ENCODE peak calls at places on chromosomes 7 and 10, in seven cellular contexts. Q, J, R, K, F, L and E are unnamed samples.

GRCh38 chr7:93048136-93048930 is 69.4 kb downstream of the SAMD9 start:
- DNase-seq in K (peak; percentile 51), L (no peak), Q (no peak), J (no peak), R (peak; percentile 37), F (no peak), E (no peak)

GRCh38 chr10:116627386-116627933 is 6.7 kb downstream of the PNLIPRP2 start:
- DNase-seq in K (peak; percentile 37), Q (peak; percentile 29), F (no peak), L (peak; percentile 92), J (peak; percentile 88), R (peak; percentile 42), E (peak; percentile 75)

GRCh38 chr7:34073676-34074075 is 168.3 kb downstream of the BMPER start:
- DNase-seq in L (no peak), K (peak; percentile 40), F (no peak), Q (no peak), J (no peak), R (no peak), E (no peak)

GRCh38 chr10:73798087-73798486 is 12.7 kb downstream of the ZSWIM8 start:
- DNase-seq in Q (no peak), K (no peak), L (no peak), R (no peak), F (no peak), J (no peak), E (no peak)

GRCh38 chr10:17428096-17428615 is 26.2 kb downstream of the ST8SIA6 start:
- DNase-seq in F (no peak), K (no peak), J (peak; percentile 42), R (no peak), Q (no peak), L (no peak), E (no peak)

GRCh38 chr7:87875151-87876039 is 765 bp downstream of the SLC25A40 start:
- DNase-seq in J (peak; percentile 3), R (peak; percentile 9), F (peak; percentile 24), Q (no peak), L (peak; percentile 86), K (peak; percentile 32), E (no peak)

GRCh38 chr7:133061357-133061756 is 20.5 kb downstream of the CHCHD3 start:
- DNase-seq in Q (no peak), F (no peak), R (no peak), K (no peak), L (no peak), J (no peak), E (no peak)

GRCh38 chr10:11381023-11381422 is 230.4 kb downstream of the USP6NL start:
- DNase-seq in F (no peak), Q (no peak), L (no peak), K (peak; percentile 11), R (peak; percentile 22), J (no peak), E (no peak)

GRCh38 chr10:13915710-13916109 is 328.9 kb downstream of the PRPF18 start:
- DNase-seq in L (no peak), K (no peak), R (no peak), F (no peak), J (peak; percentile 51), Q (no peak), E (no peak)

GRCh38 chr7:152338553-152338952 is 97.2 kb downstream of the KMT2C start:
- DNase-seq in Q (no peak), R (no peak), K (no peak), J (no peak), L (no peak), F (no peak), E (no peak)

GRCh38 chr7:152333134-152333533 is 102.7 kb downstream of the KMT2C start:
- DNase-seq in Q (no peak), L (no peak), J (no peak), F (no peak), R (no peak), K (no peak), E (no peak)

GRCh38 chr7:152336754-152337368 is 98.9 kb downstream of the KMT2C start:
- DNase-seq in R (peak; percentile 66), Q (peak; percentile 39), F (peak; percentile 72), J (peak; percentile 71), K (peak; percentile 71), L (peak; percentile 51), E (peak; percentile 38)

GRCh38 chr7:152330827-152331226 is 105.0 kb downstream of the KMT2C start:
- DNase-seq in R (no peak), F (no peak), J (no peak), K (peak; percentile 46), L (no peak), Q (no peak), E (no peak)

GRCh38 chr7:152335900-152336571 is 99.8 kb downstream of the KMT2C start:
- DNase-seq in L (no peak), K (peak; percentile 9), R (no peak), J (no peak), Q (no peak), F (peak; percentile 74), E (no peak)
- H3K4me3 ChIP-seq in L (no peak overlapping the region), K (no peak overlapping the region), R (no peak overlapping the region), J (no peak overlapping the region), Q (no peak overlapping the region), F (peak overlapping the region; percentile 40), E (no peak overlapping the region)

DNA sequence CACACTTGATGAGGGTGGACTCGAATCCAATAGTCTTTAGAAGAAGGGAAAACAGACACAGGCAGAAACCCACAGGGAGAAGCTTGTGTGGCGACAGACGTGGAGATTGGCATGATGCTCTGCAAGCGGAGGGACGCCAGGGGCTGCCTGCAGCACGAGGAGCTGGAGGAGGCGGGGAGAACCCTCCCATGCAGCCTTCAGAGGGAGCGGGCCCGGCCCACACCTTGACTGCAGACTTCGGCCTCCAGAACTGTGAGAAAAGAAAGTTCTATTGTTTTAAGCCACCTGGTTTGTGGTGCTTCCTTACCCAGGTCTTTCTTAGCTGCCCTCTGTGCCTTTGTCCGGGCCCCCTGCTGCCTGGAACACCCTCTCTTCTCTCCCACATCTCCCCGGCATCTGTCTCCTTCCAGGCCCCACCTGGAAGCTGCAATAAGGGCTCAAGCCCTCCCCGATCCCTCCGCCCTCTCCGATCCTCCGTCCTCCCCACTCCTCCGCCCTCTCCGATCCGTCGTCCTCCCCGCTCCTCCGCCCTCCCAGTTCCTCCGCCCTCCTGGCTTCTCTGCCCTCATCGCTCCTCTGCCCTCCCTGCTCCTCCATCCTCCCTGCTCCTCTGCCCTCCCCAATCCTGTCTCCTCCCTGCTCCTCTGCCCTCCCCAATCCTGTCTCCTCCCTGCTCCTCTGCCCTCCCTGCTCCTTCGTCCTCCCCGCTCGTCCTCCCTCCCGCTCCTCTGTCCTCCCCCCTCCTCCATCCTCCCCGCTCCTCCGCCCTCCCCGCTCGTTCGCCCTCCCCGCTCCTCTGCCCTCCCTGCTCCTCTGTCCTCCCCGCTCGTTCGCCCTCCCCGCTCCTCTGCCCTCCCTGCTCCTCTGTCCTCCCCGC is 17.5 kb upstream of the PRKAG2 start:
- DNase-seq in F (no peak), R (no peak), L (no peak), J (no peak), Q (no peak), K (no peak), E (no peak)
- TF ChIP-seq EZH2phosphoT487 in F (no peak), R (no peak), L (no peak), J (no peak), Q (no peak), K (no peak), E (no peak)

GRCh38 chr7:100886936-100887185 is 2.7 kb downstream of the UFSP1 start:
- DNase-seq in L (peak; percentile 35), Q (no peak), K (no peak), R (no peak), F (no peak), J (no peak), E (no peak)
- H3K4me2 ChIP-seq in L (peak overlapping the region; percentile 2), Q (no peak overlapping the region), K (no peak overlapping the region), R (no peak overlapping the region), F (no peak overlapping the region), J (no peak overlapping the region), E (no peak overlapping the region)

GRCh38 chr10:29535012-29535777 is 99.6 kb downstream of the SVIL start:
- DNase-seq in R (peak; percentile 90), F (no peak), L (peak; percentile 71), Q (peak; percentile 16), J (peak; percentile 70), K (peak; percentile 90), E (peak; percentile 81)
- H3K4me3 ChIP-seq in R (peak overlapping the region; percentile 43), F (no peak overlapping the region), L (peak overlapping the region; percentile 10), Q (no peak overlapping the region), J (no peak overlapping the region), K (peak overlapping the region; percentile 70), E (no peak overlapping the region)

DNA sequence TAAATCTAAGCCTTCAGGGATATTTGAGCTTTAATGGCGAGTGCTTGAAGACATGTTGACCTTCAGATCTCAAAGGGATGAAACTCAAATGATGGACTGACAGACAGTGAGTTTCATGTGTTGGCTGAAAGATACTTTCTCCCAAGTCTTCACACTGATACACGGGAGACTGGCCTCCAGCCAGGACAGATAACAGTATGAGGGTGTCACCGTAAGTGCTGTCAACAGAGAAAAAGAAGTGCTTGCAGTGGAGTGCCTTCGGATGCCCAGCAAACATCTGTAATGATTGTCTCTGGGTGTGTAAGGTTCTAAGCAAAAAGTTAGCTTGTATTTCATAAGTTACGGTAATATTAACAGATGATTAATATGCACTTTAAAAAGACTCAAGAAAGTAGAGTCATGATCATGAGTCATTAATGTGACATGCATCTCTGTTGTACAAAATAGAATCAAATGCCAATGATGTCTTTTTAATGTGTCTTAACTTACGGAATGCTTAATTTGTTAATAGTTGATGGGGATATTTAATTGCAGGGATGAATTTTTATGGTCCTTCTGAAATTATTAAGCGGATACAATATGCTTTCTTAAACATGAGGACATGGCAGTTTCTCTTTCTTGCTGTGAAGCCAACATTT is 292.3 kb downstream of the GALNT17 start:
- DNase-seq in R (no peak), F (no peak), Q (no peak), L (no peak), J (no peak), K (peak; percentile 18), E (no peak)
- TF ChIP-seq EZH2phosphoT487 in R (no peak), F (no peak), Q (no peak), L (no peak), J (no peak), K (no peak), E (no peak)

GRCh38 chr7:130273081-130273699 is 6.5 kb downstream of the CPA2 start:
- DNase-seq in F (no peak), J (peak; percentile 95), L (no peak), R (no peak), Q (no peak), K (peak; percentile 36), E (peak; percentile 87)
- H3K4me2 ChIP-seq in F (no peak overlapping the region), J (peak overlapping the region; percentile 71), L (no peak overlapping the region), R (no peak overlapping the region), Q (no peak overlapping the region), K (peak overlapping the region; percentile 80), E (peak overlapping the region; percentile 70)